ENCODE peak calls at places on chromosomes 11 and 22, in four cellular contexts. P, G, A and N are unnamed samples.

GRCh38 chr11:130873766-130874165 is 42.5 kb downstream of the SNX19 start:
- DNase-seq in P (no peak), G (no peak), A (peak; percentile 26), N (no peak)

GRCh38 chr22:30351226-30351625 is 5.5 kb downstream of the SF3A1 start:
- DNase-seq in P (no peak), G (no peak), A (no peak), N (no peak)

GRCh38 chr11:61776561-61777075 is 15.8 kb downstream of the TMEM258 start:
- DNase-seq in P (peak; percentile 80), G (peak; percentile 82), A (peak; percentile 69), N (peak; percentile 62)

GRCh38 chr11:118216621-118217526 is 7.9 kb downstream of the JAML start:
- DNase-seq in P (no peak), G (no peak), A (no peak), N (no peak)

GRCh38 chr11:2570211-2570811 is 125.5 kb downstream of the KCNQ1 start:
- DNase-seq in P (no peak), G (no peak), A (no peak), N (no peak)

GRCh38 chr11:134638796-134639540 is 226.9 kb upstream of the B3GAT1 start:
- DNase-seq in P (no peak), G (no peak), A (no peak), N (no peak)

GRCh38 chr11:9150501-9150900 is 59.1 kb upstream of the SCUBE2 start:
- DNase-seq in P (no peak), G (no peak), A (peak; percentile 76), N (no peak)

GRCh38 chr22:38737302-38738060 is 18.3 kb downstream of the SUN2 start:
- DNase-seq in P (no peak), G (no peak), A (no peak), N (no peak)

GRCh38 chr11:36292311-36292722 is 3.1 kb upstream of the COMMD9 start:
- DNase-seq in P (peak; percentile 65), G (no peak), A (peak; percentile 48), N (no peak)

GRCh38 chr11:34266090-34266912 is 91.5 kb downstream of the ABTB2 start:
- DNase-seq in P (no peak), G (no peak), A (peak; percentile 95), N (no peak)

GRCh38 chr11:31958086-31958735 is 132.7 kb upstream of the RCN1 start:
- DNase-seq in P (peak; percentile 34), G (peak; percentile 87), A (peak; percentile 56), N (peak; percentile 76)

GRCh38 chr11:122751298-122752070 is 86.8 kb upstream of the CRTAM start:
- DNase-seq in P (no peak), G (no peak), A (peak; percentile 46), N (no peak)

GRCh38 chr11:101477926-101478325 is 105.9 kb downstream of the TRPC6 start:
- DNase-seq in P (no peak), G (no peak), A (no peak), N (no peak)

GRCh38 chr22:48079505-48080295 is 1317.2 kb downstream of the TBC1D22A start:
- DNase-seq in P (no peak), G (no peak), A (no peak), N (no peak)

GRCh38 chr11:62588966-62589637 is 2.2 kb downstream of the TUT1 start:
- DNase-seq in P (no peak), G (no peak), A (no peak), N (no peak)

GRCh38 chr11:68142028-68142412 is 20.8 kb upstream of the CHKA start:
- DNase-seq in P (no peak), G (no peak), A (no peak), N (no peak)

GRCh38 chr11:64357904-64358535 is 942 bp upstream of the RPS6KA4 start:
- DNase-seq in P (peak; percentile 41), G (no peak), A (no peak), N (no peak)

GRCh38 chr11:86888164-86888977 is 66.8 kb downstream of the FZD4 start:
- DNase-seq in P (no peak), G (no peak), A (peak; percentile 77), N (no peak)

GRCh38 chr22:46857142-46857825 is 94.8 kb downstream of the TBC1D22A start:
- DNase-seq in P (no peak), G (no peak), A (no peak), N (no peak)

GRCh38 chr11:33860926-33861325 is 30.9 kb downstream of the LMO2 start:
- DNase-seq in P (no peak), G (no peak), A (no peak), N (no peak)

GRCh38 chr11:64519541-64519940 is 71.5 kb upstream of the SLC22A12 start:
- DNase-seq in P (no peak), G (no peak), A (no peak), N (no peak)

GRCh38 chr11:113504071-113504470 is 28.9 kb upstream of the DRD2 start:
- DNase-seq in P (no peak), G (no peak), A (no peak), N (no peak)

GRCh38 chr11:25981998-25982397 is 349.9 kb upstream of the ANO3 start:
- DNase-seq in P (peak; percentile 3), G (no peak), A (peak; percentile 89), N (peak; percentile 32)

GRCh38 chr11:19962795-19963163 is 197.5 kb downstream of the DBX1 start:
- DNase-seq in P (no peak), G (no peak), A (peak; percentile 84), N (no peak)

GRCh38 chr11:94100253-94100652 is 28.4 kb upstream of the PANX1 start:
- DNase-seq in P (no peak), G (no peak), A (no peak), N (no peak)

GRCh38 chr11:84722583-84723108 is 904.5 kb downstream of the DLG2 start:
- DNase-seq in P (no peak), G (peak; percentile 48), A (no peak), N (no peak)

GRCh38 chr11:120925944-120926343 is 98.0 kb upstream of the TBCEL start:
- DNase-seq in P (peak; percentile 71), G (no peak), A (no peak), N (no peak)

GRCh38 chr11:47991266-47991830 is 11.0 kb downstream of the PTPRJ start:
- DNase-seq in P (no peak), G (peak; percentile 64), A (no peak), N (no peak)

GRCh38 chr11:128759168-128759567 is 65.3 kb downstream of the FLI1 start:
- DNase-seq in P (no peak), G (no peak), A (no peak), N (no peak)

GRCh38 chr11:124762624-124763155 is 600 bp upstream of the ESAM start:
- DNase-seq in P (no peak), G (peak; percentile 69), A (no peak), N (no peak)

GRCh38 chr11:75557649-75558494 is 4.2 kb upstream of the SERPINH1 start:
- DNase-seq in P (no peak), G (no peak), A (peak; percentile 98), N (no peak)

GRCh38 chr22:50296658-50297490 is 10.6 kb downstream of the PLXNB2 start:
- DNase-seq in P (no peak), G (no peak), A (no peak), N (no peak)